ENCODE peak calls at places on chromosomes 3 and 15, in six cellular contexts. N is CD8-positive, alpha-beta T cell; V is esophagus squamous epithelium; X is nucleus accumbens; P is activated CD8-positive, alpha-beta memory T cell treated with anti-CD3 and anti-CD28 coated beads, Interleukin-2, amount 50 U/mL, for 4 hours; Q is SK-MEL-5. G is an unnamed sample.

GRCh38 chr3:119145128-119145499 is 851 bp upstream of the TEX55 start:
- DNase-seq in N (no peak), V (no peak), X (no peak), P (no peak), Q (no peak), G (no peak)

GRCh38 chr3:100963041-100963440 is 30.2 kb downstream of the ABI3BP start:
- DNase-seq in N (no peak), V (no peak), X (no peak), P (no peak), Q (no peak), G (no peak)

GRCh38 chr3:39361252-39361927 is 21.8 kb upstream of the SLC25A38 start:
- DNase-seq in N (peak), V (no peak), X (no peak), P (peak), Q (no peak), G (no peak)

GRCh38 chr3:31295150-31295765 is 237.5 kb upstream of the STT3B start:
- DNase-seq in N (no peak), V (no peak), X (no peak), P (no peak), Q (no peak), G (no peak)

GRCh38 chr3:44584646-44585501 is at the start of gene ZNF660:
- DNase-seq in N (no peak), V (no peak), X (no peak), P (no peak), Q (no peak), G (peak)

GRCh38 chr3:127690823-127691452 is 18.2 kb downstream of the ABTB1 start:
- DNase-seq in N (no peak), V (no peak), X (no peak), P (no peak), Q (peak), G (no peak)

GRCh38 chr3:3851621-3852323 is 52.5 kb downstream of the LRRN1 start:
- DNase-seq in N (no peak), V (no peak), X (no peak), P (no peak), Q (no peak), G (no peak)

GRCh38 chr15:90184786-90185704 is 16.1 kb upstream of the SEMA4B start:
- DNase-seq in N (peak), V (peak), X (peak), P (peak), Q (peak), G (peak)

GRCh38 chr15:78236491-78236890 is 2.1 kb upstream of the ACSBG1 start:
- DNase-seq in N (no peak), V (no peak), X (no peak), P (no peak), Q (no peak), G (no peak)

GRCh38 chr3:13574798-13575451 is 26.0 kb downstream of the FBLN2 start:
- DNase-seq in N (no peak), V (no peak), X (no peak), P (no peak), Q (no peak), G (peak)

GRCh38 chr15:51223771-51224229 is 114.6 kb downstream of the CYP19A1 start:
- DNase-seq in N (no peak), V (no peak), X (no peak), P (no peak), Q (peak), G (no peak)

GRCh38 chr15:90539789-90540188 is 10.1 kb downstream of the CRTC3 start:
- DNase-seq in N (no peak), V (no peak), X (no peak), P (no peak), Q (no peak), G (no peak)

GRCh38 chr3:120049881-120050539 is 44.2 kb downstream of the GSK3B start:
- DNase-seq in N (no peak), V (no peak), X (no peak), P (no peak), Q (no peak), G (no peak)

GRCh38 chr15:87707076-87707475 is 549.5 kb downstream of the NTRK3 start:
- DNase-seq in N (no peak), V (no peak), X (no peak), P (no peak), Q (no peak), G (peak)

GRCh38 chr3:5250467-5251195 is 63.1 kb downstream of the EDEM1 start:
- DNase-seq in N (no peak), V (no peak), X (no peak), P (no peak), Q (no peak), G (no peak)

GRCh38 chr3:126998728-126999127 is 15.8 kb downstream of the PLXNA1 start:
- DNase-seq in N (no peak), V (no peak), X (no peak), P (no peak), Q (no peak), G (no peak)

GRCh38 chr15:91881551-91882297 is 28.2 kb downstream of the SLCO3A1 start:
- DNase-seq in N (no peak), V (no peak), X (no peak), P (no peak), Q (no peak), G (no peak)

GRCh38 chr15:68310178-68310810 is 32.7 kb downstream of the FEM1B start:
- DNase-seq in N (no peak), V (no peak), X (no peak), P (no peak), Q (no peak), G (no peak)

GRCh38 chr3:133292251-133292650 is 107.6 kb upstream of the BFSP2 start:
- DNase-seq in N (no peak), V (no peak), X (no peak), P (no peak), Q (no peak), G (no peak)

GRCh38 chr15:48954538-48954937 is 9.2 kb downstream of the SHC4 start:
- DNase-seq in N (no peak), V (no peak), X (no peak), P (no peak), Q (peak), G (no peak)

GRCh38 chr3:128878011-128878457 is 1.4 kb upstream of the ACAD9 start:
- DNase-seq in N (no peak), V (no peak), X (no peak), P (no peak), Q (no peak), G (no peak)

GRCh38 chr3:167861649-167862048 is 126.1 kb downstream of the SERPINI1 start:
- DNase-seq in N (no peak), V (no peak), X (no peak), P (no peak), Q (no peak), G (no peak)

GRCh38 chr3:127037971-127038446 is 55.1 kb downstream of the PLXNA1 start:
- DNase-seq in N (no peak), V (no peak), X (no peak), P (peak), Q (no peak), G (no peak)

GRCh38 chr15:79680721-79681120 is 216.1 kb downstream of the MTHFS start:
- DNase-seq in N (no peak), V (no peak), X (no peak), P (no peak), Q (no peak), G (no peak)

G was measured in cerebellar cortex.